ENCODE peak calls at places on chromosomes 2 and 18, in eight cellular contexts. J, A, T, U, B, P, K and Z are unnamed samples.

GRCh38 chr2:218343591-218343990 is 13.1 kb upstream of the CATIP start:
- DNase-seq in P (no peak), A (no peak), U (no peak), B (no peak), J (no peak), K (no peak), T (no peak), Z (peak; percentile 50)

GRCh38 chr2:181923123-181923522 is 31.6 kb downstream of the ITPRID2 start:
- DNase-seq in U (no peak), B (no peak), K (no peak), T (no peak), A (no peak), J (no peak), P (no peak), Z (no peak)

GRCh38 chr2:127719301-127720218 is 18.3 kb downstream of the SFT2D3 start:
- DNase-seq in P (no peak), T (no peak), B (no peak), J (no peak), K (no peak), U (no peak), A (no peak), Z (no peak)

GRCh38 chr2:44902767-44903166 is 38.7 kb upstream of the SIX3 start:
- DNase-seq in K (no peak), T (no peak), B (no peak), J (peak; percentile 10), A (no peak), P (no peak), U (no peak), Z (no peak)

GRCh38 chr18:8260319-8260718 is 348.9 kb upstream of the RAB12 start:
- DNase-seq in U (peak; percentile 48), A (no peak), T (no peak), P (no peak), B (no peak), J (no peak), K (no peak), Z (no peak)

GRCh38 chr2:242059566-242059965 is 190.0 kb downstream of the RTP5 start:
- DNase-seq in K (no peak), A (no peak), U (no peak), P (no peak), B (no peak), T (no peak), J (no peak), Z (no peak)

GRCh38 chr2:109582928-109583895 is 30.6 kb downstream of the SEPTIN10 start:
- DNase-seq in K (no peak), U (no peak), B (no peak), T (no peak), J (no peak), P (no peak), A (no peak), Z (no peak)

GRCh38 chr2:189104926-189105325 is 74.6 kb downstream of the COL5A2 start:
- DNase-seq in J (no peak), P (no peak), T (no peak), U (no peak), K (no peak), A (no peak), B (no peak), Z (no peak)

GRCh38 chr2:47437287-47437686 is 34.3 kb downstream of the MSH2 start:
- DNase-seq in P (no peak), J (no peak), K (peak; percentile 59), A (no peak), U (no peak), T (no peak), B (no peak), Z (no peak)

GRCh38 chr18:25898965-25899364 is 191.4 kb downstream of the SS18 start:
- DNase-seq in P (no peak), K (no peak), U (no peak), B (no peak), A (no peak), J (no peak), T (no peak), Z (no peak)

GRCh38 chr18:25895518-25895917 is 194.9 kb downstream of the SS18 start:
- DNase-seq in U (no peak), T (no peak), A (no peak), K (no peak), P (no peak), J (no peak), B (no peak), Z (no peak)

GRCh38 chr18:25896178-25896780 is 194.1 kb downstream of the SS18 start:
- DNase-seq in K (peak; percentile 68), P (no peak), A (no peak), U (no peak), J (peak; percentile 29), T (no peak), B (peak; percentile 19), Z (no peak)

GRCh38 chr18:25896956-25897355 is 193.5 kb downstream of the SS18 start:
- DNase-seq in J (no peak), B (no peak), U (no peak), K (no peak), T (no peak), A (no peak), P (no peak), Z (no peak)
- H3K4me1 ChIP-seq in J (no peaks in the 10 kb centered on the region), B (no peaks in the 10 kb centered on the region), U (no peaks in the 10 kb centered on the region), K (no peaks in the 10 kb centered on the region), T (no peaks in the 10 kb centered on the region), A (no peaks in the 10 kb centered on the region), P (no peaks in the 10 kb centered on the region), Z (no peaks in the 10 kb centered on the region)

GRCh38 chr2:72515696-72516095 is 310.1 kb downstream of the EXOC6B start:
- DNase-seq in T (no peak), A (no peak), P (no peak), J (no peak), B (no peak), K (no peak), U (no peak), Z (no peak)
- H3K27ac ChIP-seq in T (no peak overlapping the region), A (no peak overlapping the region), P (no peak overlapping the region), J (no peak overlapping the region), B (no peak overlapping the region), K (no peak overlapping the region), U (no peak overlapping the region), Z (no peak overlapping the region)

GRCh38 chr2:145919507-145919906 is 1399.6 kb upstream of the ZEB2 start:
- DNase-seq in J (no peak), U (no peak), P (no peak), B (no peak), T (no peak), K (no peak), A (no peak), Z (no peak)
- H3K4me1 ChIP-seq in J (no peaks in the 10 kb centered on the region), U (no peaks in the 10 kb centered on the region), P (no peaks in the 10 kb centered on the region), B (no peaks in the 10 kb centered on the region), T (no peaks in the 10 kb centered on the region), K (no peaks in the 10 kb centered on the region), A (no peaks in the 10 kb centered on the region), Z (no peaks in the 10 kb centered on the region)

GRCh38 chr2:6723865-6724571 is 141.7 kb downstream of the CMPK2 start:
- DNase-seq in J (no peak), P (no peak), K (no peak), U (no peak), B (no peak), A (no peak), T (no peak), Z (no peak)

GRCh38 chr2:6724572-6725140 is 141.1 kb downstream of the CMPK2 start:
- DNase-seq in P (no peak), T (no peak), B (no peak), J (no peak), U (no peak), K (no peak), A (no peak), Z (no peak)

GRCh38 chr2:6730003-6730402 is 135.7 kb downstream of the CMPK2 start:
- DNase-seq in B (no peak), T (no peak), A (no peak), P (no peak), U (no peak), J (no peak), K (no peak), Z (no peak)

GRCh38 chr2:6730821-6731220 is 134.9 kb downstream of the CMPK2 start:
- DNase-seq in J (no peak), A (no peak), U (no peak), T (no peak), P (no peak), B (no peak), K (no peak), Z (no peak)

GRCh38 chr2:6728156-6728555 is 137.6 kb downstream of the CMPK2 start:
- DNase-seq in T (no peak), K (no peak), A (no peak), B (no peak), P (no peak), J (no peak), U (no peak), Z (no peak)
- H3K27ac ChIP-seq in T (no peak overlapping the region), K (no peak overlapping the region), A (no peak overlapping the region), B (no peak overlapping the region), P (no peak overlapping the region), J (no peak overlapping the region), U (no peak overlapping the region), Z (no peak overlapping the region)

GRCh38 chr2:64404002-64404731 is 49.8 kb upstream of the LGALSL start:
- DNase-seq in J (no peak), B (peak; percentile 92), P (peak; percentile 84), A (no peak), T (peak; percentile 13), U (peak; percentile 91), K (peak; percentile 74), Z (no peak)

GRCh38 chr2:64404743-64405142 is 49.2 kb upstream of the LGALSL start:
- DNase-seq in K (peak; percentile 62), B (peak; percentile 75), A (no peak), U (peak; percentile 60), T (no peak), P (peak; percentile 23), J (no peak), Z (no peak)

GRCh38 chr2:64402876-64403275 is 51.1 kb upstream of the LGALSL start:
- DNase-seq in A (no peak), U (no peak), T (no peak), B (no peak), P (no peak), J (no peak), K (no peak), Z (no peak)

GRCh38 chr2:64401501-64401880 is 52.5 kb upstream of the LGALSL start:
- DNase-seq in J (no peak), T (no peak), B (no peak), K (peak; percentile 63), A (no peak), P (no peak), U (no peak), Z (no peak)

DNA sequence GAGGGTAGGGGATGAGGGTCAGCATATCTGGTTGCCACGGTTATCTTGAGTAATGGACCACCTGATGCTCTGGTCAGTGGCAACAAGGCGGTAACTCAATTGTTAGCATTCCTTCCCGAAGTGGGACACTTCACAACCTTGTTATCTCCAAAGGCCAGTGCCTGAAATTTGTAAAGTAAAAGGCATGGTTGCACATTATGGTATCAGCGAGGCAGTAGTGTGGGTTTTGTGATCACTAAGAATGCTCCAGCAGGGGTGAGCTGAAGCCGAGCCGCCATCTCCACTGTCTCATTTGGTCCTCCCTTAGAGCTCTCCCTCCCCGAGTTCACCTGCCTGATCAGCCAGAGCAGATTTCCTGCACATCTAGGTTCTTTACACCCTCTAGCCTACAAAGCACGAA is 50.5 kb upstream of the LGALSL start:
- DNase-seq in U (no peak), K (no peak), J (no peak), A (no peak), T (no peak), P (no peak), B (no peak), Z (no peak)
- H3K4me1 ChIP-seq in U (peaks cover 16% of the 10 kb centered on the region), K (peaks cover 54% of the 10 kb centered on the region), J (no peaks in the 10 kb centered on the region), A (no peaks in the 10 kb centered on the region), T (peaks cover 76% of the 10 kb centered on the region), P (peaks cover 31% of the 10 kb centered on the region), B (peaks cover 24% of the 10 kb centered on the region), Z (peaks cover 33% of the 10 kb centered on the region)